ENCODE peak calls at places on chromosomes 1 and 21, in seven cellular contexts. One of them, this sample, is unnamed.

GRCh38 chr1:10643607-10644306 is 152.7 kb downstream of the CASZ1 start:
- DNase-seq in tibial artery: no peak
- DNase-seq in activated T-cell treated with anti-CD3 and anti-CD28 coated beads, Interleukin-2, amount 50 U/mL, for 72 hours: no peak
- DNase-seq in GM03348: no peak
- DNase-seq in stimulated activated CD4-positive, alpha-beta T cell treated with anti-CD3 and anti-CD28 coated beads, TNF-alpha, amount 100 ng/mL, for 1 hour: no peak
- DNase-seq in right atrium auricular region: no peak
- DNase-seq in hepatocyte: no peak
- DNase-seq in this sample: no peak

GRCh38 chr1:242523282-242523967 is 1.1 kb downstream of the PLD5 start:
- DNase-seq in right atrium auricular region: no peak
- DNase-seq in tibial artery: no peak
- DNase-seq in hepatocyte: no peak
- DNase-seq in stimulated activated CD4-positive, alpha-beta T cell treated with anti-CD3 and anti-CD28 coated beads, TNF-alpha, amount 100 ng/mL, for 1 hour: no peak
- DNase-seq in GM03348: peak
- DNase-seq in activated T-cell treated with anti-CD3 and anti-CD28 coated beads, Interleukin-2, amount 50 U/mL, for 72 hours: no peak
- DNase-seq in this sample: no peak

GRCh38 chr1:185824106-185824505 is 89.9 kb downstream of the HMCN1 start:
- DNase-seq in right atrium auricular region: no peak
- DNase-seq in activated T-cell treated with anti-CD3 and anti-CD28 coated beads, Interleukin-2, amount 50 U/mL, for 72 hours: no peak
- DNase-seq in hepatocyte: no peak
- DNase-seq in tibial artery: no peak
- DNase-seq in stimulated activated CD4-positive, alpha-beta T cell treated with anti-CD3 and anti-CD28 coated beads, TNF-alpha, amount 100 ng/mL, for 1 hour: no peak
- DNase-seq in GM03348: no peak
- DNase-seq in this sample: no peak

GRCh38 chr1:210477328-210477924 is 148.7 kb downstream of the HHAT start:
- DNase-seq in right atrium auricular region: no peak
- DNase-seq in tibial artery: no peak
- DNase-seq in hepatocyte: no peak
- DNase-seq in GM03348: no peak
- DNase-seq in stimulated activated CD4-positive, alpha-beta T cell treated with anti-CD3 and anti-CD28 coated beads, TNF-alpha, amount 100 ng/mL, for 1 hour: no peak
- DNase-seq in activated T-cell treated with anti-CD3 and anti-CD28 coated beads, Interleukin-2, amount 50 U/mL, for 72 hours: no peak
- DNase-seq in this sample: no peak

GRCh38 chr1:102858695-102859094 is 249.6 kb downstream of the COL11A1 start:
- DNase-seq in stimulated activated CD4-positive, alpha-beta T cell treated with anti-CD3 and anti-CD28 coated beads, TNF-alpha, amount 100 ng/mL, for 1 hour: no peak
- DNase-seq in right atrium auricular region: no peak
- DNase-seq in tibial artery: no peak
- DNase-seq in GM03348: peak
- DNase-seq in activated T-cell treated with anti-CD3 and anti-CD28 coated beads, Interleukin-2, amount 50 U/mL, for 72 hours: no peak
- DNase-seq in hepatocyte: no peak
- DNase-seq in this sample: no peak

GRCh38 chr1:99965646-99966375 is 4.0 kb upstream of the SLC35A3 start:
- DNase-seq in right atrium auricular region: no peak
- DNase-seq in activated T-cell treated with anti-CD3 and anti-CD28 coated beads, Interleukin-2, amount 50 U/mL, for 72 hours: no peak
- DNase-seq in tibial artery: no peak
- DNase-seq in GM03348: no peak
- DNase-seq in stimulated activated CD4-positive, alpha-beta T cell treated with anti-CD3 and anti-CD28 coated beads, TNF-alpha, amount 100 ng/mL, for 1 hour: no peak
- DNase-seq in hepatocyte: no peak
- DNase-seq in this sample: no peak

GRCh38 chr1:12046749-12047119 is 16.4 kb upstream of the TNFRSF8 start:
- DNase-seq in hepatocyte: no peak
- DNase-seq in right atrium auricular region: no peak
- DNase-seq in stimulated activated CD4-positive, alpha-beta T cell treated with anti-CD3 and anti-CD28 coated beads, TNF-alpha, amount 100 ng/mL, for 1 hour: no peak
- DNase-seq in activated T-cell treated with anti-CD3 and anti-CD28 coated beads, Interleukin-2, amount 50 U/mL, for 72 hours: no peak
- DNase-seq in GM03348: no peak
- DNase-seq in tibial artery: no peak
- DNase-seq in this sample: no peak

GRCh38 chr21:34702341-34702807 is 33.6 kb downstream of the CLIC6 start:
- DNase-seq in right atrium auricular region: peak
- DNase-seq in GM03348: peak
- DNase-seq in stimulated activated CD4-positive, alpha-beta T cell treated with anti-CD3 and anti-CD28 coated beads, TNF-alpha, amount 100 ng/mL, for 1 hour: no peak
- DNase-seq in hepatocyte: no peak
- DNase-seq in activated T-cell treated with anti-CD3 and anti-CD28 coated beads, Interleukin-2, amount 50 U/mL, for 72 hours: no peak
- DNase-seq in tibial artery: peak
- DNase-seq in this sample: no peak

GRCh38 chr21:14064296-14064645 is 146.5 kb downstream of the LIPI start:
- DNase-seq in tibial artery: no peak
- DNase-seq in GM03348: no peak
- DNase-seq in hepatocyte: no peak
- DNase-seq in stimulated activated CD4-positive, alpha-beta T cell treated with anti-CD3 and anti-CD28 coated beads, TNF-alpha, amount 100 ng/mL, for 1 hour: no peak
- DNase-seq in activated T-cell treated with anti-CD3 and anti-CD28 coated beads, Interleukin-2, amount 50 U/mL, for 72 hours: peak
- DNase-seq in right atrium auricular region: peak
- DNase-seq in this sample: no peak

GRCh38 chr1:196449459-196449858 is 158.8 kb downstream of the KCNT2 start:
- DNase-seq in right atrium auricular region: no peak
- DNase-seq in GM03348: no peak
- DNase-seq in tibial artery: no peak
- DNase-seq in stimulated activated CD4-positive, alpha-beta T cell treated with anti-CD3 and anti-CD28 coated beads, TNF-alpha, amount 100 ng/mL, for 1 hour: no peak
- DNase-seq in activated T-cell treated with anti-CD3 and anti-CD28 coated beads, Interleukin-2, amount 50 U/mL, for 72 hours: no peak
- DNase-seq in hepatocyte: no peak
- DNase-seq in this sample: no peak

GRCh38 chr1:97094257-97094972 is 372.8 kb downstream of the PTBP2 start:
- DNase-seq in activated T-cell treated with anti-CD3 and anti-CD28 coated beads, Interleukin-2, amount 50 U/mL, for 72 hours: no peak
- DNase-seq in tibial artery: no peak
- DNase-seq in stimulated activated CD4-positive, alpha-beta T cell treated with anti-CD3 and anti-CD28 coated beads, TNF-alpha, amount 100 ng/mL, for 1 hour: no peak
- DNase-seq in GM03348: peak
- DNase-seq in right atrium auricular region: no peak
- DNase-seq in hepatocyte: no peak
- DNase-seq in this sample: no peak

GRCh38 chr1:44808063-44808937 is at the start of gene BTBD19:
- DNase-seq in hepatocyte: peak
- DNase-seq in tibial artery: peak
- DNase-seq in GM03348: peak
- DNase-seq in right atrium auricular region: peak
- DNase-seq in activated T-cell treated with anti-CD3 and anti-CD28 coated beads, Interleukin-2, amount 50 U/mL, for 72 hours: peak
- DNase-seq in stimulated activated CD4-positive, alpha-beta T cell treated with anti-CD3 and anti-CD28 coated beads, TNF-alpha, amount 100 ng/mL, for 1 hour: no peak
- DNase-seq in this sample: no peak

GRCh38 chr21:34579411-34579810 is 35.5 kb downstream of the RCAN1 start:
- DNase-seq in tibial artery: no peak
- DNase-seq in GM03348: peak
- DNase-seq in stimulated activated CD4-positive, alpha-beta T cell treated with anti-CD3 and anti-CD28 coated beads, TNF-alpha, amount 100 ng/mL, for 1 hour: no peak
- DNase-seq in right atrium auricular region: no peak
- DNase-seq in activated T-cell treated with anti-CD3 and anti-CD28 coated beads, Interleukin-2, amount 50 U/mL, for 72 hours: no peak
- DNase-seq in hepatocyte: no peak
- DNase-seq in this sample: no peak

GRCh38 chr1:94634977-94635416 is 93.4 kb upstream of the F3 start:
- DNase-seq in activated T-cell treated with anti-CD3 and anti-CD28 coated beads, Interleukin-2, amount 50 U/mL, for 72 hours: no peak
- DNase-seq in stimulated activated CD4-positive, alpha-beta T cell treated with anti-CD3 and anti-CD28 coated beads, TNF-alpha, amount 100 ng/mL, for 1 hour: no peak
- DNase-seq in tibial artery: no peak
- DNase-seq in GM03348: no peak
- DNase-seq in hepatocyte: no peak
- DNase-seq in right atrium auricular region: peak
- DNase-seq in this sample: no peak

GRCh38 chr1:210228158-210228557 is 4.4 kb upstream of the SERTAD4 start:
- DNase-seq in right atrium auricular region: no peak
- DNase-seq in hepatocyte: no peak
- DNase-seq in activated T-cell treated with anti-CD3 and anti-CD28 coated beads, Interleukin-2, amount 50 U/mL, for 72 hours: no peak
- DNase-seq in tibial artery: no peak
- DNase-seq in GM03348: no peak
- DNase-seq in stimulated activated CD4-positive, alpha-beta T cell treated with anti-CD3 and anti-CD28 coated beads, TNF-alpha, amount 100 ng/mL, for 1 hour: no peak
- DNase-seq in this sample: no peak

GRCh38 chr21:15063821-15064575 is 802 bp downstream of the NRIP1 start:
- DNase-seq in stimulated activated CD4-positive, alpha-beta T cell treated with anti-CD3 and anti-CD28 coated beads, TNF-alpha, amount 100 ng/mL, for 1 hour: no peak
- DNase-seq in GM03348: peak
- DNase-seq in hepatocyte: peak
- DNase-seq in tibial artery: peak
- DNase-seq in right atrium auricular region: peak
- DNase-seq in activated T-cell treated with anti-CD3 and anti-CD28 coated beads, Interleukin-2, amount 50 U/mL, for 72 hours: peak
- DNase-seq in this sample: no peak

GRCh38 chr1:225700164-225700740 is 47.3 kb upstream of the ENAH start:
- DNase-seq in activated T-cell treated with anti-CD3 and anti-CD28 coated beads, Interleukin-2, amount 50 U/mL, for 72 hours: no peak
- DNase-seq in right atrium auricular region: no peak
- DNase-seq in hepatocyte: peak
- DNase-seq in stimulated activated CD4-positive, alpha-beta T cell treated with anti-CD3 and anti-CD28 coated beads, TNF-alpha, amount 100 ng/mL, for 1 hour: no peak
- DNase-seq in tibial artery: peak
- DNase-seq in GM03348: peak
- DNase-seq in this sample: no peak